ENCODE peak calls at places on chromosomes 3 and 15, in five cellular contexts. V is right atrium auricular region, O is Karpas-422, R is adrenal gland, L is astrocyte. M is an unnamed sample. For H3K27me3 and H3K36me3, the result is how much of the 10 kb centered on the place peaks cover.

GRCh38 chr15:60889006-60889405 is 340.1 kb downstream of the RORA start:
- DNase-seq in O (no peak), R (no peak), L (no peak), V (no peak), M (no peak)

GRCh38 chr15:100692259-100692658 is 89.9 kb downstream of the ASB7 start:
- DNase-seq in R (no peak), L (peak), O (no peak), V (no peak), M (no peak)

GRCh38 chr3:127739347-127740135 is 66.8 kb downstream of the ABTB1 start:
- DNase-seq in R (no peak), O (no peak), L (peak), V (no peak), M (no peak)

GRCh38 chr3:118907909-118908308 is 126.7 kb downstream of the IGSF11 start:
- DNase-seq in R (no peak), O (no peak), L (no peak), V (no peak), M (no peak)

GRCh38 chr3:12131351-12131750 is 27.4 kb downstream of the TIMP4 start:
- DNase-seq in R (no peak), V (no peak), L (no peak), O (no peak), M (no peak)

GRCh38 chr3:149152420-149152819 is 23.0 kb downstream of the HPS3 start:
- DNase-seq in O (no peak), L (peak), V (no peak), R (no peak), M (no peak)

GRCh38 chr3:129624347-129625070 is 18.0 kb upstream of the PLXND1 start:
- DNase-seq in L (no peak), O (no peak), R (peak), V (no peak), M (no peak)

GRCh38 chr3:124965413-124965812 is 30.9 kb upstream of the MUC13 start:
- DNase-seq in V (no peak), L (no peak), O (no peak), R (no peak), M (no peak)

GRCh38 chr15:81327526-81327925 is 3.6 kb upstream of the STARD5 start:
- DNase-seq in V (no peak), R (no peak), O (no peak), L (peak), M (peak)

GRCh38 chr15:64681424-64682024 is 93.9 kb downstream of the RBPMS2 start:
- DNase-seq in O (peak), R (peak), L (peak), V (no peak), M (no peak)

GRCh38 chr15:70505971-70506887 is 257.1 kb downstream of the UACA start:
- DNase-seq in R (no peak), O (peak), V (no peak), L (no peak), M (no peak)

GRCh38 chr3:194212869-194213320 is 76.9 kb downstream of the HES1 start:
- DNase-seq in L (peak), O (no peak), R (no peak), V (no peak), M (no peak)

GRCh38 chr3:45644063-45644462 is 45.1 kb upstream of the SACM1L start:
- DNase-seq in R (no peak), V (no peak), O (peak), L (peak), M (peak)

GRCh38 chr3:127671523-127672428 is 976 bp upstream of the ABTB1 start:
- DNase-seq in L (no peak), R (no peak), O (peak), V (no peak), M (no peak)

GRCh38 chr15:40878785-40879184 is 4.8 kb upstream of the RHOV start:
- DNase-seq in R (no peak), L (peak), O (no peak), V (no peak), M (no peak)

GRCh38 chr15:70569718-70570231 is 193.6 kb downstream of the UACA start:
- DNase-seq in O (no peak), R (no peak), V (no peak), L (peak), M (no peak)

GRCh38 chr3:25604107-25604805 is 60.5 kb downstream of the TOP2B start:
- DNase-seq in V (no peak), L (peak), R (no peak), O (no peak), M (no peak)

GRCh38 chr3:117234321-117234720 is 524.7 kb downstream of the TUSC7 start:
- DNase-seq in V (no peak), L (no peak), O (no peak), R (no peak), M (no peak)

GRCh38 chr3:154971771-154972326 is 108.3 kb upstream of the MME start:
- DNase-seq in R (no peak), V (no peak), L (peak), O (no peak), M (peak)

GRCh38 chr15:70956196-70956595 is 63.6 kb downstream of the LRRC49 start:
- DNase-seq in L (peak), V (no peak), O (no peak), R (no peak), M (peak)

GRCh38 chr3:195124378-195124985 is 146.5 kb downstream of the XXYLT1 start:
- DNase-seq in V (no peak), L (no peak), R (no peak), O (no peak), M (no peak)

GRCh38 chr15:31567861-31568260 is 241.2 kb downstream of the KLF13 start:
- DNase-seq in O (no peak), V (no peak), R (no peak), L (no peak), M (no peak)

GRCh38 chr15:99552111-99552510 is 13.7 kb upstream of the MEF2A start:
- DNase-seq in R (no peak), O (no peak), V (no peak), L (no peak), M (no peak)

GRCh38 chr3:55147406-55147805 is 219.5 kb upstream of the LRTM1 start:
- DNase-seq in R (no peak), O (no peak), L (no peak), V (no peak), M (no peak)

GRCh38 chr3:17894434-17895060 is 152.1 kb upstream of the TBC1D5 start:
- DNase-seq in L (peak), R (no peak), V (no peak), O (peak), M (peak)

GRCh38 chr3:160169139-160169830 is 55.9 kb upstream of the C3orf80 start:
- DNase-seq in R (no peak), V (no peak), L (peak), O (no peak), M (peak)

GRCh38 chr15:101329867-101330380 is 34.9 kb upstream of the SNRPA1 start:
- DNase-seq in R (no peak), L (no peak), O (no peak), V (no peak), M (no peak)

GRCh38 chr3:126155280-126155640 is 25.1 kb downstream of the ALDH1L1 start:
- DNase-seq in O (no peak), R (no peak), L (no peak), V (peak), M (no peak)

GRCh38 chr3:131794766-131795381 is 239.9 kb downstream of the CPNE4 start:
- DNase-seq in O (peak), L (peak), R (peak), V (no peak), M (no peak)

GRCh38 chr15:98567951-98568350 is 80.4 kb upstream of the IGF1R start:
- DNase-seq in V (no peak), R (no peak), L (no peak), O (no peak), M (no peak)

GRCh38 chr3:59979542-59979941 is 929.7 kb upstream of the CFAP20DC start:
- DNase-seq in R (no peak), O (no peak), L (no peak), V (no peak), M (no peak)

GRCh38 chr3:4360817-4361216 is 57.6 kb downstream of the SETMAR start:
- DNase-seq in V (no peak), L (no peak), O (no peak), R (no peak), M (no peak)

GRCh38 chr15:28947241-28947674 is 61.5 kb downstream of the APBA2 start:
- DNase-seq in L (no peak), O (no peak), R (no peak), V (no peak), M (no peak)

DNA sequence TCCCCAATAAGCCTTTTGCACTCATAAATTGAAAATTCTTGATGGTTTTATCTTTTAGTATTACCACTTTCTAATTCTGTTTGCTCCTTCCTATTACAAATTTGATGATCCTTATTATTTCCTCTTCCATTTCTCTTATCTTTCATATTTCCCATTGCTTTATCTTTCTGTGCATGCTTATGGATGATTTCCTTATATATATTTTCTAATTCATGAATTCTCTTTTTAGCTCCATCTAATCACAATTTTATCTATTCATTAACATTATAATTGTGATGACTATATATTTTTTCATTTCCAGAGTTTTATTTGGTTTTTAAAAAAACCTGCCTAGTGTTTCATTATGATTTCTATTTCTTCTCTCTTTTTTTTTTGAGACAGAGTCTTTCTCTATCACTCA is 17.9 kb downstream of the FOXL2NB start:
- DNase-seq in R (no peak), V (no peak), O (no peak), L (no peak), M (no peak)
- H3K27me3 ChIP-seq in R (under half), V (under half), O (under half), L (under half), M (under half)

DNA sequence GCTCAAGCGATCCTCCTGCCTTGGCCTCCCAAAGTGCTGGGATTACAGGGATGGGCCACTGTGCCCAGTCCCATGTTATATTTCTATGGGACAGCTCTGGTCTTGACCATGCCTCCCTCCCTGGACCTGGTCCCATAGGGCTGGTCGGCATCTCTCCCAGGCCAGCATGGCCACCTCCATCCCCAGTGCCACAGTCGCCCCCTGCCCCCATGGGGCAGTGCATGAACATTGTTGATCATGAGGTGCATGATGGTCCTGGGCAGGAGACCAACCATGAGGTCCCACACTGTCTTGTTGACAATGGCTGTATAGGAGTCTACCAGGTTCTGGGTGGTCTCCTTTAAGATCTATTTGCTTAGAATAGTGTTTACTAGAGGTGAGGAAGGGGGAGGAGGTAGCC is 6.5 kb downstream of the RPS17 start:
- DNase-seq in V (no peak), L (no peak), R (no peak), O (no peak), M (no peak)
- H3K4me3 ChIP-seq in V (no peak), L (no peak), R (no peak), O (no peak), M (no peak)

GRCh38 chr3:58151637-58152036 is 59.1 kb downstream of the DNASE1L3 start:
- DNase-seq in R (peak), L (no peak), O (no peak), V (no peak), M (no peak)
- H3K36me3 ChIP-seq in R (half or more), L (half or more), O (under half), V (half or more), M (under half)

GRCh38 chr3:31648286-31648968 is 115.7 kb downstream of the STT3B start:
- DNase-seq in O (no peak), V (no peak), L (no peak), R (no peak), M (no peak)
- H3K27me3 ChIP-seq in O (under half), V (under half), L (under half), R (under half), M (under half)

GRCh38 chr15:57031605-57032004 is 113.2 kb downstream of the TCF12 start:
- DNase-seq in L (peak), O (no peak), R (peak), V (no peak), M (no peak)
- H3K4me3 ChIP-seq in L (no peak), O (no peak), R (no peak), V (no peak), M (no peak)

GRCh38 chr15:92932946-92933649 is 33.0 kb downstream of the CHD2 start:
- DNase-seq in R (no peak), O (no peak), L (no peak), V (no peak), M (no peak)
- H3K36me3 ChIP-seq in R (half or more), O (half or more), L (half or more), V (half or more), M (under half)

DNA sequence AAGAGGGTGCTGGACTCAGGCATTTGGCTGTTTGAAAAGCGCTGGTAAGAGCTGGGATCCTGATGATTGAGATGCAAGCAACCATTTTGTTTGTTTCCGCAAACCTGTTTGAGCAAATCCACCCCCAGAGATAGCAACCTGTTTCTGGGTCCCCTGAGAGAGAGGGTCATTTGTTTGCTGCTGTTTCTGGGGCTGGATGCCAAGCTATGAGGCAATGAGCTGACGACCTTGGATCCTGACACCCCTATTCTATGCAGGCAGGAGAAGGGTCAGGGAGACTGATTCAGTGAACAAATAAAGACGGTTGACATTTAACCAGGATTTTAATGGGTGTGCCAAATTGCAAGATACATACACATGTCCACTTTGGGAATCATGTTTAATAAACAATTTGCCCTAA is 9.9 kb downstream of the SLC6A1 start:
- DNase-seq in R (no peak), V (no peak), L (no peak), O (peak), M (no peak)
- H3K27me3 ChIP-seq in R (under half), V (under half), L (half or more), O (under half), M (under half)

GRCh38 chr3:72594615-72595215 is 253.5 kb downstream of the SHQ1 start:
- DNase-seq in L (no peak), V (no peak), O (no peak), R (no peak), M (no peak)
- H3K4me3 ChIP-seq in L (no peak), V (no peak), O (no peak), R (no peak), M (no peak)

M was measured in BJ.